ENCODE peak calls at places on chromosomes 12 and 14, in nine cellular contexts. C is endodermal cell, B is prostate gland, Y is stomach, S is mesenchymal stem cell, M is aorta, A is HepG2, F is fibroblast of lung, J is coronary artery. O is an unnamed sample.

GRCh38 chr14:76653875-76654572 is 107.2 kb upstream of the VASH1 start:
- DNase-seq in M (no peak), A (peak), S (no peak), Y (no peak), F (no peak), J (no peak), C (no peak), B (peak), O (no peak)

GRCh38 chr12:93020998-93021597 is 92.0 kb upstream of the EEA1 start:
- DNase-seq in A (no peak), S (no peak), M (no peak), F (no peak), B (no peak), Y (no peak), C (peak), J (no peak), O (no peak)

GRCh38 chr12:1918081-1918874 is at the start of gene CACNA2D4:
- DNase-seq in M (peak), J (no peak), S (no peak), C (peak), Y (peak), B (no peak), F (no peak), A (no peak), O (no peak)

GRCh38 chr12:113796086-113796827 is 169.9 kb downstream of the RBM19 start:
- DNase-seq in A (no peak), F (no peak), S (no peak), C (peak), J (no peak), M (no peak), B (no peak), Y (no peak), O (no peak)

GRCh38 chr14:104639889-104640548 is 35.4 kb upstream of the TMEM179 start:
- DNase-seq in A (peak), B (peak), J (peak), C (peak), Y (peak), F (peak), S (peak), M (no peak), O (no peak)

GRCh38 chr12:62285284-62285683 is 25.1 kb downstream of the USP15 start:
- DNase-seq in F (no peak), J (no peak), M (no peak), B (no peak), S (no peak), C (no peak), Y (no peak), A (no peak), O (no peak)

GRCh38 chr14:100567877-100568163 is 19.4 kb downstream of the BEGAIN start:
- DNase-seq in A (no peak), J (no peak), M (no peak), S (no peak), C (no peak), B (no peak), Y (no peak), F (no peak), O (no peak)

GRCh38 chr14:101705733-101706508 is 55.6 kb upstream of the PPP2R5C start:
- DNase-seq in C (peak), J (no peak), Y (peak), S (peak), B (no peak), F (peak), M (peak), A (no peak), O (no peak)

GRCh38 chr14:90278199-90279175 is 22.1 kb downstream of the PSMC1 start:
- DNase-seq in S (no peak), A (no peak), J (peak), C (no peak), M (peak), F (no peak), B (no peak), Y (no peak), O (no peak)

GRCh38 chr14:72736348-72736747 is 157.6 kb downstream of the DPF3 start:
- DNase-seq in C (no peak), J (peak), B (no peak), A (peak), M (no peak), S (peak), F (peak), Y (peak), O (no peak)

GRCh38 chr14:101022121-101022520 is 118.6 kb upstream of the RTL1 start:
- DNase-seq in J (peak), F (no peak), Y (peak), S (no peak), A (no peak), M (no peak), B (no peak), C (peak), O (no peak)

GRCh38 chr12:111440152-111440551 is 34.4 kb downstream of the SH2B3 start:
- DNase-seq in J (peak), A (no peak), Y (no peak), M (no peak), B (no peak), S (no peak), F (no peak), C (no peak), O (no peak)

GRCh38 chr12:87304406-87304805 is 724.8 kb downstream of the C12orf50 start:
- DNase-seq in Y (no peak), A (no peak), J (no peak), F (no peak), M (no peak), C (no peak), B (no peak), S (no peak), O (no peak)

GRCh38 chr12:53483225-53483978 is 15.9 kb downstream of the MAP3K12 start:
- DNase-seq in M (no peak), A (no peak), B (no peak), J (no peak), F (no peak), Y (no peak), S (no peak), C (peak), O (no peak)

GRCh38 chr12:53483979-53484377 is 15.3 kb downstream of the MAP3K12 start:
- DNase-seq in B (no peak), C (no peak), J (no peak), M (no peak), F (no peak), Y (no peak), S (no peak), A (no peak), O (no peak)

GRCh38 chr12:53481957-53482586 is 17.2 kb downstream of the MAP3K12 start:
- DNase-seq in J (no peak), C (peak), F (no peak), B (no peak), S (peak), Y (no peak), M (no peak), A (peak), O (no peak)

GRCh38 chr12:53481108-53481442 is 18.2 kb downstream of the MAP3K12 start:
- DNase-seq in Y (no peak), B (no peak), S (no peak), A (no peak), C (no peak), F (no peak), M (no peak), J (no peak), O (no peak)

DNA sequence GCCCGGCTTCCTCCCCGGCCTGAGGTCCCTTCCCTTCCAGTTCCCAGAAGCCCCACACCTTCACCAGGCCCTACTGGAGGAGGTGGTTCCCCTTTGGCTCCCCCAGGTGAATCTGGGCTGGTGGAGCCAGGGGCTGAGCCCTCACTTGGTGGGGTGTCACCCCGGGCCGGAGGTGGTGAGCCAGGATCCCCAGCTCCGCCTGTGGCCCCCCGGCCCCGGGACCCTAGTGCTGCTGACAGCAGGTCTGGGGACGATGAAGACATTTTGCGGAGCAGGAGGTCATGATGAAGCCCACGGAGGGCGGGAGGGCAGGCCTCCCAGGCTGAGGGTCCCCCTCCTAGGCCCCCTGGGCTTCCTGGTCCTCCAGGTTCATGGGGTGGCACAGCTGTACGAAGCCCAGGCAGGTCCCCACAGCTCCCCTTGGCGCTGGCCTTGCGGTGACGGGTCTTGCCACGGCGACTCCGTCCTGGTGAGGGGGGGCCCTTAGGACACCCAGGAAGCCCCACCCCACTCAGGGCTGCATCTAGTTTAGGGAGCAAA is 16.6 kb downstream of the MAP3K12 start:
- DNase-seq in F (no peak), J (no peak), Y (no peak), B (no peak), S (no peak), A (no peak), C (peak), M (no peak), O (no peak)
- H3K27ac ChIP-seq in F (no peak), J (peak), Y (peak), B (no peak), S (no peak), A (no peak), C (no peak), M (no peak), O (no peak)

GRCh38 chr12:14545144-14546124 is 22.2 kb downstream of the PLBD1 start:
- DNase-seq in J (no peak), Y (no peak), A (no peak), M (no peak), S (no peak), F (no peak), B (no peak), C (no peak), O (no peak)

GRCh38 chr12:14554281-14555008 is 13.2 kb downstream of the PLBD1 start:
- DNase-seq in B (peak), J (no peak), Y (peak), S (peak), C (no peak), F (peak), A (no peak), M (peak), O (no peak)

GRCh38 chr12:14547571-14547970 is 20.1 kb downstream of the PLBD1 start:
- DNase-seq in J (no peak), B (no peak), S (no peak), A (no peak), Y (no peak), F (no peak), M (no peak), C (no peak), O (no peak)

GRCh38 chr12:14548609-14549008 is 19.1 kb downstream of the PLBD1 start:
- DNase-seq in B (no peak), A (no peak), J (no peak), Y (no peak), F (no peak), S (no peak), C (no peak), M (no peak), O (no peak)
- H3K27ac ChIP-seq in B (no peak), A (no peak), J (no peak), Y (no peak), F (no peak), S (no peak), C (no peak), M (no peak), O (no peak)

GRCh38 chr14:68520637-68521556 is 272.0 kb downstream of the ZFP36L1 start:
- DNase-seq in M (no peak), A (peak), B (peak), J (no peak), C (peak), F (no peak), Y (peak), S (no peak), O (no peak)
- H3K27ac ChIP-seq in M (no peak), A (peak), B (peak), J (peak), C (no peak), F (no peak), Y (peak), S (peak), O (no peak)

GRCh38 chr14:50452285-50452684 is 55.6 kb upstream of the CDKL1 start:
- DNase-seq in S (no peak), B (no peak), F (peak), J (no peak), C (no peak), M (no peak), Y (no peak), A (no peak), O (no peak)
- H3K27ac ChIP-seq in S (no peak), B (no peak), F (peak), J (no peak), C (no peak), M (no peak), Y (peak), A (no peak), O (no peak)

DNA sequence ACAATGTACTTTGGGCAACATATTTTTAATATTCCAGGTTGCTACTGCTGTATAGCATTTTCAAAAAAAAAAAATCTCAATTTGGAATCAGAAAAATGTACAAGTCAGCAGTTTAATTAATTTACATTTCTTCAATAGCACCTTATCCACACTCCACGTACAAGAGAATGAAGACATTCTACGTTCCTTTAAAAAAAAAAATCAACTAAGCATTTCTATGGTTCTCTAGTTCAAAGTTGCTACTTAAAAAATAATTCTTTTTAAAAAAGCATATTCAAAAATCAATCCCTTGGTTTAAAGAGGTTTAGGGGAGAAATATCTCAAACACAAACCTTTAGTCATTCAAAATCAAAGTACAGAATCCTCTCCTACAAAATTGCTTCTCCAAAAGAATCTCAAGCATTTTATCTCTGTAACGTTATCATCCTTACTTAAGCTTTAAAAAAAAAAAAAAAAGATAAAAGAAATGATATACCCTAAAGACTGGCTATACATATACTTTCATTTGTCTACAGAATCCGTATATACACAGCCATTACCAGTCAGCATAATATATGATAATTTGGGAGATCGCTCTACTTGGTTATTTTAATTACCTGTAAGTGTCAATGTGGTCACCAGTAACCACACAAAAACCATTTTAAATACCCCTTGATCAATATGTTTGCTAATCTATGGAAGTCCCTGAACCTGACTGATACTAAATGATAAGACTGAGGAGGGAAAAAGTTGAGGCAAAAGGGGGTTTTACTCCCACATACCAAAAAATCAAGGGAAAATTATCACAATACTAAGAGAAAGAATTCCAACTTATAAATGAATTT is 2.7 kb downstream of the MED13L start:
- DNase-seq in F (no peak), J (no peak), S (no peak), M (no peak), C (no peak), Y (no peak), B (no peak), A (no peak), O (no peak)
- H3K27ac ChIP-seq in F (no peak), J (no peak), S (no peak), M (no peak), C (no peak), Y (no peak), B (no peak), A (no peak), O (no peak)

GRCh38 chr14:50941151-50941550 is 3.1 kb downstream of the PYGL start:
- DNase-seq in Y (no peak), J (no peak), S (no peak), M (no peak), A (no peak), F (no peak), B (no peak), C (no peak), O (no peak)

GRCh38 chr14:50937800-50938199 is 6.5 kb downstream of the PYGL start:
- DNase-seq in B (no peak), A (no peak), M (no peak), F (no peak), Y (no peak), C (no peak), J (no peak), S (no peak), O (no peak)

GRCh38 chr14:50935126-50936090 is 8.9 kb downstream of the PYGL start:
- DNase-seq in Y (no peak), J (no peak), A (peak), S (no peak), B (no peak), M (no peak), F (no peak), C (no peak), O (no peak)

GRCh38 chr14:50936882-50937281 is 7.4 kb downstream of the PYGL start:
- DNase-seq in F (no peak), C (no peak), M (no peak), Y (no peak), B (no peak), J (no peak), S (no peak), A (no peak), O (no peak)

DNA sequence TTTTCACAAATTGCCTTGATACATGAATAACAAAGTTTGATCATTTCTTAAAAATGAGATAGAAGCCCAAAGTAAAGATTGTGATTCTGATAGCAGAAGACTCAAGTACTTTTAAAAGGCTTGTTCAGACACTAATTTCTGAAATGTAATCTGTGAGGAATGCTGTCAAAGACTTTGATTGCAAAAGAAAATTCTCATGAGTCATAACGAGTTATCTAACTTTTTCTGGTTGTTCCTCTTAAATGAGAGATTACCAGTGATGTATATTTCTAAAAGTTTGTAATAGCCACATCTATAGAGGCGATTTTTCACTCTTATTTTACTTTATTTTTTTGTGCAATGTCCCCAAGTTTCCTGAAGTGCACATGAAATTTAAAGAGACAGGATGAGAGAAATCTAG is 7.0 kb downstream of the PYGL start:
- DNase-seq in M (no peak), C (no peak), F (peak), B (no peak), A (no peak), Y (no peak), J (no peak), S (peak), O (no peak)
- H3K27ac ChIP-seq in M (no peak), C (no peak), F (no peak), B (no peak), A (peak), Y (no peak), J (no peak), S (no peak), O (peak)

GRCh38 chr12:48958049-48958388 is 732 bp upstream of the ARF3 start:
- DNase-seq in F (no peak), C (no peak), J (no peak), Y (no peak), M (no peak), S (no peak), A (no peak), B (no peak), O (peak)
- H3K27ac ChIP-seq in F (no peak), C (no peak), J (no peak), Y (peak), M (no peak), S (no peak), A (no peak), B (no peak), O (peak)

GRCh38 chr12:50074936-50075807 is 10.0 kb upstream of the SMARCD1 start:
- DNase-seq in F (peak), M (peak), B (peak), J (peak), A (peak), Y (peak), S (peak), C (peak), O (peak)
- H3K27ac ChIP-seq in F (no peak), M (no peak), B (no peak), J (no peak), A (peak), Y (peak), S (no peak), C (no peak), O (no peak)

O was measured in caudate nucleus.